ENCODE peak calls at places on chromosomes 6 and 20, in four cellular contexts. R is neuronal stem cell, E is IMR-90, C is H1. T is an unnamed sample. For H3K4me1, the result is how much of the 10 kb centered on the place peaks cover.

GRCh38 chr6:156883497-156884252 is 106.5 kb downstream of the ARID1B start:
- DNase-seq in R (no peak), E (peak), C (no peak), T (no peak)

GRCh38 chr20:58650181-58650775 is 805 bp upstream of the STX16 start:
- DNase-seq in R (peak), E (no peak), C (no peak), T (no peak)

GRCh38 chr20:22652685-22653568 is 68.6 kb upstream of the FOXA2 start:
- DNase-seq in R (no peak), E (no peak), C (no peak), T (no peak)

GRCh38 chr6:41027799-41028617 is 11.0 kb downstream of the UNC5CL start:
- DNase-seq in R (peak), E (peak), C (peak), T (peak)

GRCh38 chr6:35253249-35253648 is 6.3 kb upstream of the ZNF76 start:
- DNase-seq in R (no peak), E (no peak), C (no peak), T (no peak)

GRCh38 chr20:63881451-63882226 is 13.3 kb upstream of the DNAJC5 start:
- DNase-seq in R (no peak), E (no peak), C (no peak), T (no peak)

GRCh38 chr6:12315292-12316081 is 25.3 kb downstream of the EDN1 start:
- DNase-seq in R (no peak), E (no peak), C (no peak), T (no peak)

GRCh38 chr20:33015114-33015491 is 7.6 kb downstream of the BPIFB2 start:
- DNase-seq in R (no peak), E (no peak), C (no peak), T (no peak)

GRCh38 chr6:69180361-69181067 is 545.4 kb downstream of the ADGRB3 start:
- DNase-seq in R (no peak), E (no peak), C (no peak), T (peak)

GRCh38 chr20:13356087-13356486 is 135.0 kb downstream of the ISM1 start:
- DNase-seq in R (no peak), E (no peak), C (no peak), T (no peak)

GRCh38 chr6:22873531-22874136 is 304.3 kb downstream of the HDGFL1 start:
- DNase-seq in R (no peak), E (peak), C (no peak), T (no peak)

GRCh38 chr6:129096651-129097290 is 213.8 kb downstream of the LAMA2 start:
- DNase-seq in R (no peak), E (no peak), C (no peak), T (peak)

GRCh38 chr20:40090236-40090635 is 598.8 kb downstream of the MAFB start:
- DNase-seq in R (no peak), E (no peak), C (no peak), T (peak)

GRCh38 chr20:36856196-36856595 is 19.7 kb upstream of the TLDC2 start:
- DNase-seq in R (no peak), E (no peak), C (no peak), T (no peak)

GRCh38 chr6:150142657-150143501 is at the start of gene PPP1R14C:
- DNase-seq in R (peak), E (no peak), C (no peak), T (no peak)

GRCh38 chr6:150143521-150144293 is 863 bp downstream of the PPP1R14C start:
- DNase-seq in R (peak), E (no peak), C (no peak), T (no peak)

GRCh38 chr6:150145830-150146229 is 3.0 kb downstream of the PPP1R14C start:
- DNase-seq in R (no peak), E (no peak), C (no peak), T (no peak)

GRCh38 chr6:150145427-150145826 is 2.6 kb downstream of the PPP1R14C start:
- DNase-seq in R (no peak), E (no peak), C (no peak), T (no peak)

DNA sequence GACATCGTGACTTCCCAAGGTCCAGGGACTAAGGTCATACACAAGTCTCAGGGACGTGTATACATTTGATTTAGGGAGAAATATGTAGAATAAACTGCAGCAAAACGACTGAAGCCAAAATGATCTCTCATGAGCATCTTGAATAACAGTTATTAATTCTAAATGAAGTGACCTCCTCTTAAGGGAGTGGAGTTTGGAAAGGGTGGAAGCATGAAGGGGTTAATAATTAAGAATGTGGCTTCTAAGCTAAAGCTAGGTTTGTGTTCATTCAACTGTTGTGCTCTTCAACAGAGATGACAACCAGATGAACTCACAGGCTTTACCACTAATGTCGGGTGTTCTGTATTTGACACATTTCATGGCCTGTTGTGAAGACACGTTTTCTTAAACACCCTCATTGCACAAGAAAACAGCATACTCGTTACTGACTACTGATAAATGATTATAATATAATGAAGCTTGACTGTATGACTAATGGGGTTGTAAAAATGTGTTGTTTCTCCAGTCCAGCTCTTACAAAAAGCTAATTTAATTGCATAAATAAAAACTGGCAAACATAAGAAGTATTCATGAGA is 1.5 kb downstream of the PPP1R14C start:
- DNase-seq in R (no peak), E (no peak), C (no peak), T (no peak)
- H3K4me1 ChIP-seq in R (under half), E (under half), C (under half), T (under half)

DNA sequence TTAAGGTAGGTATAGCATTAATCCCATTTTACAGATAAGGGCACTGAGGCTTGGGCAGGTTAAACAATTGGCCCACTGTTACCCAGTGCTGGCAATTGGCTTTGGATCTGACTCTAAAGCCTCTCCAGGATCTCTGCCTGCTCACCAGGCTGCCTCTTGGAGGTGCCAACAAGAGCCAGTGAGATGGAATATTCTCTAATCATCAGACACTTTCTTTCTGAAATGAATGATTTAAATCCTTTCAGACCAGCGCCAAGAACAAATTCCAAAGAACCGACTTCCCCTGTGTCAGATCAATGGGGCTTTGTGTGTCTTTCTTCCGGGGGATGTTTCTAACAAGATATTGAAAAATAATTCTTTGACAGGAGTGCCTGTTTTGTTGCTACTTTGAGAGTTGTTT is 23.6 kb downstream of the CYP39A1 start:
- DNase-seq in R (no peak), E (no peak), C (no peak), T (no peak)
- H3K14ac ChIP-seq in R (no peak), E (no peak), C (no peak), T (no peak)

GRCh38 chr6:43274916-43275597 is 23.0 kb upstream of the SLC22A7 start:
- DNase-seq in R (no peak), E (no peak), C (no peak), T (no peak)
- H3K4me1 ChIP-seq in R (under half), E (under half), C (under half), T (under half)

DNA sequence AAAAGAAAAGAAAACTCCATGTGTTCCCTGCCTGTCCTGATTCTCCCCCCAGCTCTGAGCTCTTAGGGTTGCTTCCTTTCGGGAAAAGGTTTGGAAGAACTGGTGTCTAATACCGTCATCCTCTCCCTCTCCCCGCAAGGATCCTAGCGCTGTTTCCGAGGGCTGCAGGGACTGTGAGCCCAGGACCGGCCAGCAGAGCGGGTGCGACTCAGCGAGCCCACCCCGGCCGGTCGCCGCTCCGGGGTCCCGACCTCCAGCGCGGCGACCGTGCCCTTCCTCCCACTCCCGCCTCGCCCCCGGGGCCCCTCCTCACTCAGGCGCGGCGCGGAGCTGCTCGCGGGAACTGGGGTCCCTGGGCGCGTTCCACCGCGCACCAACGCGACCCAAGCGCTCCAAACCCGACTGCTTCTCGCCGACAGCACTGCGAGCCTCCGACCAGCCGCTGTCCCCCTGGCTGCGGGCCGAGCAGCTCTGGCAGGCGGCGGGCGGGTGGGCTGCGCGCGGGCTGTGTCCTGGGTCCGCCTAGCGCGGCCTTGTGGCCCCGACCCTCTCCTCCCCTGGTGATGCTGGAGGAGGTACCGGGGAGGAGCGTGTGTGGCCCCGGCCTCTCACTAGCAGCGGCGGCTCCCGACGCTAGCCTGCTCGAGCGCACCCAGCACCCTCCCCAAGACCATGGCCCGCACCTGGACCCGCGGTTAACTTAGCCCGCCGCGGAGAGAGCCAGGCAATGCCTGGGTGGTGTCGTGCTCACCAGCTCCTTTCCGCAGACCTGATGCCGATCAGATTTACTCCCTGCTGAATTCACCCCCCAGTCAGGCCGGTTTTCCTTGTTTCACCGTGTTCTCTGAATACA is at the start of gene PLA2G7:
- DNase-seq in R (peak), E (no peak), C (no peak), T (peak)
- H3K14ac ChIP-seq in R (peak), E (no peak), C (no peak), T (no peak)

GRCh38 chr6:15320683-15321082 is 74.8 kb downstream of the JARID2 start:
- DNase-seq in R (no peak), E (peak), C (no peak), T (no peak)

GRCh38 chr6:15317251-15317650 is 71.4 kb downstream of the JARID2 start:
- DNase-seq in R (no peak), E (no peak), C (no peak), T (no peak)

GRCh38 chr6:15319677-15320076 is 73.8 kb downstream of the JARID2 start:
- DNase-seq in R (no peak), E (no peak), C (no peak), T (no peak)

GRCh38 chr6:15316754-15317153 is 70.9 kb downstream of the JARID2 start:
- DNase-seq in R (no peak), E (no peak), C (no peak), T (no peak)

DNA sequence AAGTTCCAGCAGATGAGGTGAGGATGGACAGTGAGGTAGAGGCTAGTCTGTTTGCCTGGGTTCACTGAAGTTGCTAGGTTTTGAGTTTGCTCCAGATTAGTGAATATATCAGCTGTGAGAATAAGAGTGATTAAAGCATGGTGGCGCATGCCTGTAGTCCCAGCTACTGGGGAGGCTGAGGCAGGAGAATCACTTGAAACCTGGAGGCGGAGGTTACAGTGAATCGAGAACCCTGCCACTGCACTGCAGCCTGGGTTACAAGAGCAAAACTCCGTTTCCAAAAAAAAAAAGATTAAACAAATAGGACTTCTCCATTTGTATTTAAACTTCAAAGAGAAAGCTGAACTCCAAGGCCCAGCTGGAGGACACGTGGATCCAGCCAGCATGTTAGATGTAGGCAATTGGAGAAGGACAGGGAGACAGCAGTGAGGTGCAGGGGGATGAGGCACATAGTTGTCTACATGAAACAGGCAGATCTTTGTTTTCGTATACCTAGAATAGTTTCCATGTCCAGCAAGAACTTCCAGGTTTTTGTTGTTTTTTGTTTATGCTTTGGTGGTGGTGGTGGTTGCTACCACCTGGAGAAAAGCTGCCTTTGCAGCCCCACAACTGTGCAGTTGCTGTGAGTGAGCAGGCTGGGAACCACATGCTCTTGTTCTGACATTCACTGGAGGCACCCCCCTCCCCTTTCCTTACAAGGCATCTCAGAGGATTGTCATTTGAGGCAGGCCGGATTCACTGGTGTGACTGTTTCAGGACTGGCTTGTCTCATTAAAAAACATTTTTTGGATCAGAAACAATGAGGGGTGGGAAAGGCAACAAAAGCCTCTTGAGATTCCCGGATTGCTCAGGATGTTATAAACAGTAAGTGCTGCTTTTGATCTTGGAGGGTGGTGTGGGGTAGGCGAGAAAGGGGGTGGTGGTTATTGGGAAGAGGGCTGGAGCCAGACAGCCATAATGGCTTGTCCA is 72.3 kb downstream of the JARID2 start:
- DNase-seq in R (peak), E (peak), C (no peak), T (peak)
- H3K4me1 ChIP-seq in R (under half), E (under half), C (under half), T (under half)

GRCh38 chr20:44988772-44989171 is 22.5 kb downstream of the STK4 start:
- DNase-seq in R (no peak), E (no peak), C (no peak), T (no peak)
- H3K14ac ChIP-seq in R (no peak), E (no peak), C (no peak), T (no peak)

DNA sequence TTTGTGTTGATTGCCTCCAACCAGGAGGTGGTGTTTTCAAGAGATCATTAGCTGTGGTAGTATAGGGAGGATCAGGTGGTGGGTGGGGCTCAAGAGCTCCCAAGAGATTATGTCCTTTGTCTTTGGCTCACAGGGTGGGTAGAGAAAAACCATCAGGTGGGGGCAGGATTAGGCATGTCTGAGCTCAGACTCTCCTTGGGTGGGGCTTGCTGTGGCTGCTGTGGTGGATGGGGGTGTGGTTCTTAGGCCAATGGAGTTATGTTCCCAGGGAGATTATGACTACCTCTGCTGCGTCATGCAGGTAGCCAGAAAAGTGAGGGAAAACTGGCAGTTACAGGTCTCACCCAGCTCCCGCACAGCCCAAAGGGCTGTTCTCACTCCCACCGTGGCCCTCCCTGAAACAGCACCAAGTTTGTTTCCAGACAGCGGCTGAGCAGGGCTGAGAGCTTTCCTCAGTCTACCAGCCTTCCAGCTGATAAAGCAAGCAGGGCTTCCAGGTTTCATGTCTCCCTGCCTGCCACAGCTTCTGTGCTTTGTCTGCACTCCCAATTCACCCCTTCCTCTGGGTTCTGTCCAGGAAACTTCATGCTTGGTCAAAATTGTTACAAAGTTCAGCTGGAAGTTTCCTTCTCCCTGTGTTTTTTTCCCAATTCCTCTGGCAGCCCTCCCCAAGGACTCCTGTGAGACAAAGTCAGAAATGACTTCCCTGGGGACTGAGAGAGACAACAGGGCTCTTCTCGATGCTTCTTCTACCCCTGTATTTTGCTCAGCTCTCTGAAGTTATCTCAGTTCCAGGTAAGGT is 481.1 kb upstream of the MAN1A1 start:
- DNase-seq in R (no peak), E (no peak), C (no peak), T (no peak)
- H3K4me1 ChIP-seq in R (under half), E (under half), C (under half), T (under half)